ENCODE peak calls at places on chromosome 2, in nine cellular contexts. N, I, Q, T, P, A, Y, C and D are unnamed samples. For H3K9me3, the result is how much of the 10 kb centered on the place peaks cover.

GRCh38 chr2:208820289-208820688 is 413.7 kb downstream of the PTH2R start:
- DNase-seq in T (no peak), Y (peak), C (peak), P (no peak), N (no peak), I (no peak), Q (peak), A (no peak), D (no peak)

GRCh38 chr2:229380101-229380625 is 109.1 kb upstream of the PID1 start:
- DNase-seq in P (no peak), Q (no peak), Y (no peak), T (no peak), C (no peak), N (no peak), I (no peak), A (no peak), D (no peak)

GRCh38 chr2:136008205-136008865 is 22.9 kb upstream of the DARS1 start:
- DNase-seq in N (peak), Y (no peak), I (no peak), Q (no peak), A (no peak), C (no peak), T (no peak), P (no peak), D (no peak)

GRCh38 chr2:55165567-55165966 is 66.5 kb downstream of the CLHC1 start:
- DNase-seq in Y (no peak), I (no peak), N (no peak), Q (no peak), A (no peak), T (no peak), P (no peak), C (no peak), D (no peak)

GRCh38 chr2:208466133-208466919 is 59.7 kb downstream of the PTH2R start:
- DNase-seq in T (peak), A (peak), N (no peak), Y (peak), C (peak), P (no peak), I (peak), Q (peak), D (peak)

GRCh38 chr2:68857855-68858456 is 13.2 kb downstream of the BMP10 start:
- DNase-seq in T (no peak), Q (no peak), I (no peak), P (peak), A (no peak), Y (no peak), N (no peak), C (no peak), D (no peak)

GRCh38 chr2:36338124-36338826 is 17.3 kb upstream of the CRIM1 start:
- DNase-seq in Q (no peak), T (no peak), A (no peak), I (no peak), N (no peak), C (no peak), P (no peak), Y (no peak), D (no peak)

GRCh38 chr2:85257359-85258193 is 70.2 kb downstream of the TGOLN2 start:
- DNase-seq in I (no peak), P (no peak), Y (no peak), T (no peak), Q (no peak), N (no peak), C (peak), A (peak), D (no peak)

GRCh38 chr2:230925879-230926765 is 1.1 kb upstream of the GPR55 start:
- DNase-seq in N (peak), I (no peak), A (no peak), Y (no peak), P (peak), T (no peak), C (no peak), Q (no peak), D (no peak)

GRCh38 chr2:7427293-7428060 is 510.3 kb downstream of the RNF144A start:
- DNase-seq in Q (peak), Y (peak), I (no peak), A (peak), T (peak), P (peak), C (peak), N (no peak), D (peak)

GRCh38 chr2:10619643-10620042 is 70.1 kb downstream of the NOL10 start:
- DNase-seq in T (no peak), A (peak), P (no peak), I (no peak), Q (no peak), Y (no peak), N (no peak), C (no peak), D (no peak)

GRCh38 chr2:173854840-173855239 is 110.3 kb downstream of the SP3 start:
- DNase-seq in I (no peak), N (no peak), Y (no peak), C (no peak), P (no peak), T (no peak), A (peak), Q (no peak), D (no peak)

GRCh38 chr2:227106845-227107759 is 56.9 kb downstream of the COL4A4 start:
- DNase-seq in N (peak), I (peak), P (no peak), C (peak), A (peak), T (peak), Y (peak), Q (peak), D (peak)

GRCh38 chr2:85433511-85434089 is 15.1 kb downstream of the SH2D6 start:
- DNase-seq in I (no peak), C (peak), A (no peak), P (no peak), T (no peak), N (peak), Y (no peak), Q (no peak), D (no peak)

GRCh38 chr2:108403494-108403893 is 25.7 kb downstream of the SULT1C4 start:
- DNase-seq in Q (no peak), C (no peak), Y (no peak), T (no peak), A (no peak), I (peak), P (no peak), N (no peak), D (no peak)

GRCh38 chr2:205357732-205358131 is 324.6 kb upstream of the NRP2 start:
- DNase-seq in P (no peak), N (no peak), C (no peak), Q (no peak), A (no peak), I (no peak), Y (no peak), T (no peak), D (no peak)

GRCh38 chr2:239832101-239832994 is 192.8 kb downstream of the NDUFA10 start:
- DNase-seq in N (peak), T (no peak), A (no peak), Q (no peak), P (no peak), Y (no peak), I (peak), C (peak), D (no peak)

GRCh38 chr2:216159646-216160045 is 50.5 kb downstream of the XRCC5 start:
- DNase-seq in N (no peak), Q (no peak), Y (no peak), C (no peak), P (no peak), A (no peak), I (no peak), T (no peak), D (no peak)

GRCh38 chr2:125185691-125186270 is 1160.7 kb downstream of the CNTNAP5 start:
- DNase-seq in T (no peak), C (no peak), P (no peak), A (no peak), I (no peak), Q (no peak), N (no peak), Y (peak), D (no peak)

GRCh38 chr2:37635359-37636208 is 35.9 kb downstream of the CDC42EP3 start:
- DNase-seq in N (no peak), I (no peak), T (no peak), P (peak), A (peak), Q (no peak), C (no peak), Y (no peak), D (no peak)

GRCh38 chr2:223324402-223324801 is 272.4 kb downstream of the KCNE4 start:
- DNase-seq in T (no peak), P (no peak), N (no peak), I (no peak), Y (no peak), A (no peak), Q (no peak), C (no peak), D (no peak)

GRCh38 chr2:124149571-124149970 is 124.5 kb downstream of the CNTNAP5 start:
- DNase-seq in A (no peak), P (no peak), C (no peak), Y (no peak), T (no peak), I (no peak), N (no peak), Q (no peak), D (no peak)

GRCh38 chr2:104429978-104430740 is 423.8 kb upstream of the POU3F3 start:
- DNase-seq in C (no peak), N (no peak), Q (no peak), A (no peak), T (no peak), I (no peak), Y (no peak), P (no peak), D (no peak)

GRCh38 chr2:54673501-54673998 is 49.9 kb upstream of the EML6 start:
- DNase-seq in I (peak), N (peak), Y (no peak), Q (no peak), T (no peak), C (no peak), P (no peak), A (peak), D (no peak)

GRCh38 chr2:182117203-182117602 is 131.6 kb downstream of the PPP1R1C start:
- DNase-seq in Q (no peak), C (no peak), A (no peak), P (no peak), Y (no peak), T (no peak), N (no peak), I (no peak), D (no peak)

GRCh38 chr2:39455826-39456225 is 18.7 kb upstream of the MAP4K3 start:
- DNase-seq in I (no peak), N (no peak), Y (no peak), P (no peak), Q (no peak), C (no peak), A (no peak), T (no peak), D (no peak)

GRCh38 chr2:52264488-52264887 is 1232.6 kb upstream of the NRXN1 start:
- DNase-seq in C (no peak), I (no peak), N (no peak), Y (no peak), A (no peak), P (no peak), Q (no peak), T (no peak), D (no peak)

GRCh38 chr2:26860451-26860850 is 12.5 kb downstream of the DPYSL5 start:
- DNase-seq in C (no peak), Y (no peak), N (no peak), P (no peak), T (no peak), A (no peak), Q (no peak), I (no peak), D (no peak)

GRCh38 chr2:206230060-206230890 is 44.2 kb upstream of the ZDBF2 start:
- DNase-seq in Q (peak), N (no peak), T (no peak), I (peak), C (peak), Y (no peak), P (no peak), A (no peak), D (no peak)

GRCh38 chr2:79547568-79547967 is 34.7 kb downstream of the CTNNA2 start:
- DNase-seq in I (no peak), P (no peak), T (no peak), A (no peak), N (no peak), Q (no peak), Y (no peak), C (no peak), D (no peak)
- H3K9me3 ChIP-seq in I (half or more), P (under half), T (half or more), A (under half), N (under half), Q (under half), Y (under half), C (under half), D (half or more)

DNA sequence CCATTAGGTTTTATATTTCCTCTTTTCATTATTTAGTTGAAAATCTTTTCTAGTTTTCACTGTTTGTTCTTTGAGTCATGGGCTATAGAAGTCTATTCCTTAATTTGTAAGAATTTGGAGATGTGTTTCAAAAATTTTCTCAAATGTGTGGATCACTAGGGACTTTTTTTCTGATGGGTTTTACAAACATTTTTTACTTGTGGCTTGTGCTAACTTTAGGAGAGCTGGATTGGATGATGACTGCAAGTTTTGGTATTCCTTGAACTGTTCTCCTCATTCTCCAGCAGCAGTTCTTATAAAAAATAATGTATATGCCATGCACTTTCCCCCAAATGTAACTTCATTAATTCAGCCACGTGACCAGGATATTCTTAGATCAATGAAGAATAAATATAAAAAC is 94.7 kb upstream of the CWC22 start:
- DNase-seq in C (no peak), Q (no peak), N (no peak), P (no peak), T (no peak), I (no peak), A (no peak), Y (no peak), D (no peak)
- H3K4me3 ChIP-seq in C (no peak), Q (no peak), N (no peak), P (no peak), T (no peak), I (no peak), A (no peak), Y (no peak), D (no peak)

GRCh38 chr2:1169291-1169949 is 218.8 kb downstream of the SNTG2 start:
- DNase-seq in Q (no peak), N (no peak), Y (no peak), P (no peak), A (no peak), T (no peak), C (no peak), I (no peak), D (no peak)
- TF ChIP-seq POLR2AphosphoS5 in Q (no peak), N (no peak), Y (no peak), P (no peak), A (no peak), T (no peak), C (no peak), I (no peak), D (no peak)

GRCh38 chr2:79552653-79553052 is 39.8 kb downstream of the CTNNA2 start:
- DNase-seq in P (no peak), A (no peak), Q (no peak), C (no peak), T (no peak), Y (no peak), I (no peak), N (no peak), D (no peak)
- H3K9me3 ChIP-seq in P (under half), A (under half), Q (under half), C (under half), T (half or more), Y (under half), I (half or more), N (under half), D (under half)

DNA sequence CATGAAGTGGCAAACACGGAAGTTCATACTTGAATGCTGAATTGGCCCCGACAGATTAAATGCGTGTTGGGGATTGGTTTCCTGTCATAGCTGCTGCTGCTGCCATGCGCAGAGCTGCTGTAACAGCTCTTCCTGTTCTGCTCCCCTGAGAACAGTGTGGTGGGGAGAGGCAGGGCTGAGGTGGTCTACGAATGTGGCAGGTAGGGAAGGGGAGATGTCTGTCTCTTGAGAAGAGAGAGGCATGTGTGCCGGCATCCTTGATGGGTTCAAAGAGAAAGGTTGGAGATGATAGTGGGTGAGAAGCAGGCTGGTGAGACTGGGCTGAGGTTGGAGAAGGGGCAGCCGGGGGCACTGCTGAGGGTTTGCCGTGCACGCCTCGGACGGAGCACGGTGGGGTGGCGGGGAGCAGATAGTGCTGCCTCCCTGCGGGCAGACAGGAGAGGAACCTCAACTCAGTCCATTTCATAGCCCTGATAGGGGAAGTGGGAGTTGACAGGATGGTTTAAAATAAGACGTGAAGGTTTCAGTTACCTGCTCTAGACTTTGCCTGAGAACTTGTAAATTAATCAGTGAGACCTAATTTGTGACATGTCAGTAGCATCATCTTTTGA is 46.1 kb downstream of the TMEM185B start:
- DNase-seq in C (no peak), A (peak), Y (peak), N (peak), T (no peak), I (no peak), Q (no peak), P (peak), D (no peak)
- H3K4me3 ChIP-seq in C (no peak), A (no peak), Y (no peak), N (peak), T (no peak), I (no peak), Q (no peak), P (peak), D (no peak)

DNA sequence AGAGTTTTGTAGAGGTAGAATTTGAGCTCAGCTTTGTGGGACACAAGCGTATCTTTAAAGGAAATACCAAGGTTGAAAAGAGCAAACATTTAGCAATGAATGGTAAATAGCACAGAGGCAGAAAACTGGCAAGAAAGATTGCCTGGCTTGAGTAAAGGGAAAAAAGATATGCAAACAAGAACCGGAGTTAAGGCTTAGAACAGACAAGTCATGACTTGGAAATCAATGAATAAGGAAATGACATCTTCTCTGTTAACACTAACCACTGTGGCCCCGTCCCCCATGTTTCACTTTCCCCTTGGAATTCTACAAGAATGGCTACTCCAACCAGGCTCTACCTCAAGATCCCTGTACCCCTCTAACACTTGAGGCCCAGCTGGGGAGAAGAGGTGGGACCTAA is 3.8 kb downstream of the STAM2 start:
- DNase-seq in T (no peak), Q (no peak), A (peak), Y (no peak), P (no peak), I (no peak), N (no peak), C (no peak), D (no peak)
- TF ChIP-seq POLR2AphosphoS5 in T (no peak), Q (no peak), A (no peak), Y (no peak), P (no peak), I (no peak), N (peak), C (no peak), D (no peak)

GRCh38 chr2:176161041-176161785 is 4.1 kb downstream of the HOXD3 start:
- DNase-seq in Q (no peak), P (no peak), T (no peak), C (no peak), A (no peak), Y (no peak), I (no peak), N (no peak), D (no peak)
- H3K9me3 ChIP-seq in Q (under half), P (under half), T (under half), C (under half), A (under half), Y (under half), I (under half), N (under half), D (under half)

DNA sequence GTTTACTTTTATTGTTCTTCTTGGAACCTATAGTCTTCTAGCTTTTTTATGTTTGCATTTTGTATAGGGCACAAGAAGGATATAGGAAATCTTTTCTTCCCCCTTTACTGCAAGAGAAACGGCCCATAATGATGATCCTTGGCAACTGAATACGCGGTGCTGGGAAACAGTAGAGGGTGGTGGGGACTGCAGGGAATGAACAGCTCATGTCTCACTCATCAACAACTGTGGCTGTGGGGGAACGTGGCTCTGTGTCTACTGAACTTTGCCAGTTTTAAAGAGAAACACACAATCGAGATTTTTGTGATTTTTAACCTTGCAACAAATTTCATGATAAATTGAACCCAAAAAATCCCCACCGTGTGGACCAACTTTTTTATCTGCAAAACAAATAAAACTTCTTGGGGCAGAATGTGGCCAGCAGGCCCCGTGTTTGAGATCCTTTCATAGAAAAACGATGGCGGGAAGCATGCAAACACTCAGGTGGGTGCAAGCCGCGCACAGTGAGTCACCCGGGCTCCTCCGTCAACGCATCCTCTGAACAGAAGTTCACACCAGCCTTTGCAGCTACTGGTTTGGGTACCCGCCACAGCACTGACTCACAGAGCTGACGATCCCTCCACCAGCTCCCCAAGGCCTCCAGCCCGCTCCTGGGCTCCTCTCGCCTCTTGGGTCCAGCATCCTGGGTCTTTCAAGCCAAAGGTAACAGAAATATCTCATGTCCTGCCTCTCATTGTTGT is 149.3 kb downstream of the COL6A3 start:
- DNase-seq in I (no peak), T (no peak), A (no peak), P (no peak), Y (no peak), C (no peak), Q (no peak), N (no peak), D (no peak)
- H3K4me3 ChIP-seq in I (no peak), T (no peak), A (no peak), P (no peak), Y (no peak), C (no peak), Q (no peak), N (no peak), D (no peak)